ENCODE peak calls at places on chromosomes 13 and 19, in six cellular contexts. J is GM12891; L is anterior cingulate cortex; K is activated T-cell treated with anti-CD3 and anti-CD28 coated beads, Interleukin-2, amount 50 U/mL, for 48 hours; B is lower lobe of right lung; O is Right ventricle myocardium inferior. E is an unnamed sample.

GRCh38 chr19:21322528-21322927 is 6.7 kb downstream of the ZNF708 start:
- DNase-seq in L (peak), J (no peak), K (no peak), O (peak), B (no peak), E (no peak)

GRCh38 chr13:67023088-67023893 is 206.8 kb downstream of the PCDH9 start:
- DNase-seq in J (no peak), B (no peak), K (no peak), L (no peak), O (no peak), E (peak)

GRCh38 chr13:22001336-22001735 is 330.5 kb downstream of the FGF9 start:
- DNase-seq in O (no peak), J (no peak), B (no peak), L (no peak), K (no peak), E (no peak)

GRCh38 chr13:45783346-45784043 is 68.1 kb downstream of the SIAH3 start:
- DNase-seq in J (no peak), K (no peak), B (no peak), L (no peak), O (no peak), E (no peak)

GRCh38 chr13:30577381-30577780 is 40.3 kb upstream of the USPL1 start:
- DNase-seq in O (no peak), J (no peak), B (no peak), L (no peak), K (peak), E (no peak)

GRCh38 chr19:1213391-1214286 is 8.1 kb downstream of the STK11 start:
- DNase-seq in K (peak), J (peak), L (peak), O (peak), B (peak), E (no peak)

GRCh38 chr19:36215276-36216171 is 618 bp downstream of the ZNF146 start:
- DNase-seq in L (no peak), J (no peak), K (peak), B (no peak), O (no peak), E (peak)

GRCh38 chr19:18456974-18457373 is 19.0 kb upstream of the ISYNA1 start:
- DNase-seq in L (peak), O (no peak), B (no peak), K (no peak), J (no peak), E (no peak)

GRCh38 chr13:75803175-75803611 is 167.1 kb downstream of the LMO7 start:
- DNase-seq in O (no peak), J (no peak), K (no peak), L (no peak), B (no peak), E (peak)

GRCh38 chr19:35986664-35987570 is 8.1 kb upstream of the SDHAF1 start:
- DNase-seq in L (peak), J (no peak), K (peak), O (peak), B (peak), E (peak)

E was measured in HAP-1.